ENCODE peak calls at places on chromosome 6, in nine cellular contexts. One of them, this sample, is unnamed.

GRCh38 chr6:170584954-170585498 is 589 bp upstream of the PDCD2 start:
- DNase-seq in RWPE1: peak
- DNase-seq in mesothelial cell of epicardium: no peak
- DNase-seq in H9: peak
- DNase-seq in choroid plexus epithelial cell: no peak
- DNase-seq in fibroblast of villous mesenchyme: no peak
- DNase-seq in transverse colon: peak
- DNase-seq in brain microvascular endothelial cell: no peak
- DNase-seq in upper lobe of right lung: no peak
- DNase-seq in this sample: peak

GRCh38 chr6:139515511-139515910 is 141.1 kb upstream of the CITED2 start:
- DNase-seq in transverse colon: no peak
- DNase-seq in fibroblast of villous mesenchyme: peak
- DNase-seq in upper lobe of right lung: no peak
- DNase-seq in mesothelial cell of epicardium: no peak
- DNase-seq in choroid plexus epithelial cell: peak
- DNase-seq in H9: no peak
- DNase-seq in RWPE1: no peak
- DNase-seq in brain microvascular endothelial cell: peak
- DNase-seq in this sample: no peak

GRCh38 chr6:153003294-153003645 is 761 bp upstream of the MTRF1L start:
- DNase-seq in mesothelial cell of epicardium: no peak
- DNase-seq in transverse colon: no peak
- DNase-seq in RWPE1: no peak
- DNase-seq in upper lobe of right lung: no peak
- DNase-seq in H9: no peak
- DNase-seq in brain microvascular endothelial cell: no peak
- DNase-seq in choroid plexus epithelial cell: peak
- DNase-seq in fibroblast of villous mesenchyme: no peak
- DNase-seq in this sample: no peak

GRCh38 chr6:159654483-159655098 is 38.5 kb downstream of the SOD2 start:
- DNase-seq in upper lobe of right lung: no peak
- DNase-seq in fibroblast of villous mesenchyme: peak
- DNase-seq in brain microvascular endothelial cell: no peak
- DNase-seq in choroid plexus epithelial cell: peak
- DNase-seq in H9: no peak
- DNase-seq in mesothelial cell of epicardium: no peak
- DNase-seq in RWPE1: peak
- DNase-seq in transverse colon: no peak
- DNase-seq in this sample: peak

GRCh38 chr6:24599179-24599578 is 46.8 kb downstream of the KIAA0319 start:
- DNase-seq in H9: no peak
- DNase-seq in upper lobe of right lung: no peak
- DNase-seq in RWPE1: no peak
- DNase-seq in mesothelial cell of epicardium: no peak
- DNase-seq in brain microvascular endothelial cell: no peak
- DNase-seq in fibroblast of villous mesenchyme: no peak
- DNase-seq in transverse colon: no peak
- DNase-seq in choroid plexus epithelial cell: no peak
- DNase-seq in this sample: no peak

GRCh38 chr6:54204921-54205511 is 93.8 kb downstream of the MLIP start:
- DNase-seq in choroid plexus epithelial cell: no peak
- DNase-seq in upper lobe of right lung: no peak
- DNase-seq in H9: no peak
- DNase-seq in transverse colon: no peak
- DNase-seq in mesothelial cell of epicardium: no peak
- DNase-seq in RWPE1: no peak
- DNase-seq in brain microvascular endothelial cell: no peak
- DNase-seq in fibroblast of villous mesenchyme: no peak
- DNase-seq in this sample: no peak

GRCh38 chr6:75609639-75610590 is 8.2 kb downstream of the SENP6 start:
- DNase-seq in H9: no peak
- DNase-seq in upper lobe of right lung: no peak
- DNase-seq in transverse colon: no peak
- DNase-seq in brain microvascular endothelial cell: no peak
- DNase-seq in fibroblast of villous mesenchyme: no peak
- DNase-seq in choroid plexus epithelial cell: no peak
- DNase-seq in RWPE1: no peak
- DNase-seq in mesothelial cell of epicardium: no peak
- DNase-seq in this sample: no peak

GRCh38 chr6:33628401-33628964 is 7.4 kb downstream of the ITPR3 start:
- DNase-seq in fibroblast of villous mesenchyme: no peak
- DNase-seq in transverse colon: peak
- DNase-seq in H9: no peak
- DNase-seq in choroid plexus epithelial cell: no peak
- DNase-seq in mesothelial cell of epicardium: no peak
- DNase-seq in brain microvascular endothelial cell: no peak
- DNase-seq in RWPE1: no peak
- DNase-seq in upper lobe of right lung: no peak
- DNase-seq in this sample: no peak

GRCh38 chr6:109466212-109466923 is 10.8 kb upstream of the MICAL1 start:
- DNase-seq in choroid plexus epithelial cell: no peak
- DNase-seq in transverse colon: no peak
- DNase-seq in H9: no peak
- DNase-seq in fibroblast of villous mesenchyme: no peak
- DNase-seq in RWPE1: no peak
- DNase-seq in mesothelial cell of epicardium: no peak
- DNase-seq in brain microvascular endothelial cell: no peak
- DNase-seq in upper lobe of right lung: no peak
- DNase-seq in this sample: no peak

GRCh38 chr6:1054653-1055014 is 257.3 kb upstream of the FOXQ1 start:
- DNase-seq in fibroblast of villous mesenchyme: no peak
- DNase-seq in H9: no peak
- DNase-seq in brain microvascular endothelial cell: no peak
- DNase-seq in mesothelial cell of epicardium: no peak
- DNase-seq in RWPE1: no peak
- DNase-seq in transverse colon: no peak
- DNase-seq in upper lobe of right lung: no peak
- DNase-seq in choroid plexus epithelial cell: no peak
- DNase-seq in this sample: no peak

GRCh38 chr6:18207438-18207837 is 52.2 kb downstream of the KDM1B start:
- DNase-seq in mesothelial cell of epicardium: no peak
- DNase-seq in H9: no peak
- DNase-seq in fibroblast of villous mesenchyme: no peak
- DNase-seq in RWPE1: no peak
- DNase-seq in upper lobe of right lung: no peak
- DNase-seq in brain microvascular endothelial cell: no peak
- DNase-seq in transverse colon: no peak
- DNase-seq in choroid plexus epithelial cell: no peak
- DNase-seq in this sample: no peak

GRCh38 chr6:1780468-1780867 is 170.8 kb downstream of the FOXC1 start:
- DNase-seq in RWPE1: no peak
- DNase-seq in mesothelial cell of epicardium: no peak
- DNase-seq in upper lobe of right lung: no peak
- DNase-seq in brain microvascular endothelial cell: no peak
- DNase-seq in fibroblast of villous mesenchyme: no peak
- DNase-seq in transverse colon: no peak
- DNase-seq in choroid plexus epithelial cell: no peak
- DNase-seq in H9: no peak
- DNase-seq in this sample: no peak

DNA sequence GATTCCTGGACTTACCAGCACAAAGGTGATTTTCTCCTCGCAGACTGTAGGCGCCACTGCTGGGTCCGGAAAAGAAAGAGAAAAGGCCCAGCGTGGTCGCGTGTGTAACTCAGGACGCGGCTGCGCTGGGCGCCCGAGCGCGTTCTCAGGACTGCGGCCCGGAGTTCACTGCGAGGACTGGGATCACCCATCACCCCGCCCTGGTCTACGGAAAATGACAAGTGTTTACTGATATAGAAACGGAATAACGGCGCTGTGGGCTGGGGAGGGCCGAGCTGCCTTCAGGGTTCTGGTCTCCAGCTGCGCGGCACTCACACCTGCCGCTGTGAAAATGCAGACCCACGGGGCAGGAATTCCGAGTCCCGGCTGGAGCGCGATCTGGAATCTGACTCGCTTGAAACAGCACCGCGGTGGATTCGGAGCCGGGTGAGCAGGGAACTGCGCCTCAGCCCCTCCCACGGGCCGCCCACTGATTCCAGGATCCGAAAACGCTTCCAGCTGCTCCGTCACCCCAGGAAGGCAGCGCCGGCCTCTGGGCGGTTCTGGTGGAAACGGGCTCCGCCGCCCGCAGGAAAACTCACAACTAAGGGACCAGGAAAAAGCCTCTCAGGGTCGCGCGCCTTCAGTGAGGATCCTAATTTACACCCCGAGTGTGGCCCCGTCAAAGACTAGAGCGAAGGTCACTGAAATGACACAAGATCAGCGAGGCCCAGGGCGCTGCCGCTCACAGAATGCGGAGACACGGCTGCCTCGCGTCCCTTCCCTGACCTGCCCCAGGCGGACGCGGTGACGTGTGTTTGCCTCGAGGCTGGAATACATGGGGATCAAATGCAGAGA is 34.5 kb downstream of the HLA-A start:
- DNase-seq in H9: peak
- DNase-seq in transverse colon: peak
- DNase-seq in fibroblast of villous mesenchyme: peak
- DNase-seq in mesothelial cell of epicardium: no peak
- DNase-seq in upper lobe of right lung: peak
- DNase-seq in brain microvascular endothelial cell: peak
- DNase-seq in choroid plexus epithelial cell: peak
- DNase-seq in RWPE1: peak
- DNase-seq in this sample: peak
- TF ChIP-seq CTCF in H9: no peak
- TF ChIP-seq CTCF in transverse colon: no peak
- TF ChIP-seq CTCF in fibroblast of villous mesenchyme: peak
- TF ChIP-seq CTCF in mesothelial cell of epicardium: no peak
- TF ChIP-seq CTCF in upper lobe of right lung: peak
- TF ChIP-seq CTCF in brain microvascular endothelial cell: peak
- TF ChIP-seq CTCF in choroid plexus epithelial cell: peak
- TF ChIP-seq CTCF in RWPE1: peak
- TF ChIP-seq CTCF in this sample: no peak

GRCh38 chr6:127458190-127458589 is 999 bp downstream of the KIAA0408 start:
- DNase-seq in mesothelial cell of epicardium: no peak
- DNase-seq in upper lobe of right lung: no peak
- DNase-seq in transverse colon: no peak
- DNase-seq in RWPE1: no peak
- DNase-seq in H9: no peak
- DNase-seq in fibroblast of villous mesenchyme: no peak
- DNase-seq in brain microvascular endothelial cell: no peak
- DNase-seq in choroid plexus epithelial cell: peak
- DNase-seq in this sample: no peak
- TF ChIP-seq CTCF in mesothelial cell of epicardium: no peak
- TF ChIP-seq CTCF in upper lobe of right lung: no peak
- TF ChIP-seq CTCF in transverse colon: no peak
- TF ChIP-seq CTCF in RWPE1: no peak
- TF ChIP-seq CTCF in H9: no peak
- TF ChIP-seq CTCF in fibroblast of villous mesenchyme: no peak
- TF ChIP-seq CTCF in brain microvascular endothelial cell: no peak
- TF ChIP-seq CTCF in choroid plexus epithelial cell: no peak
- TF ChIP-seq CTCF in this sample: no peak

GRCh38 chr6:150897400-150897943 is 32.0 kb downstream of the MTHFD1L start:
- DNase-seq in transverse colon: no peak
- DNase-seq in fibroblast of villous mesenchyme: no peak
- DNase-seq in brain microvascular endothelial cell: no peak
- DNase-seq in choroid plexus epithelial cell: no peak
- DNase-seq in RWPE1: no peak
- DNase-seq in upper lobe of right lung: no peak
- DNase-seq in mesothelial cell of epicardium: no peak
- DNase-seq in H9: no peak
- DNase-seq in this sample: no peak

GRCh38 chr6:150899231-150899630 is 33.7 kb downstream of the MTHFD1L start:
- DNase-seq in choroid plexus epithelial cell: no peak
- DNase-seq in transverse colon: no peak
- DNase-seq in mesothelial cell of epicardium: no peak
- DNase-seq in RWPE1: no peak
- DNase-seq in brain microvascular endothelial cell: no peak
- DNase-seq in upper lobe of right lung: no peak
- DNase-seq in H9: no peak
- DNase-seq in fibroblast of villous mesenchyme: no peak
- DNase-seq in this sample: no peak

GRCh38 chr6:150898390-150899170 is 33.1 kb downstream of the MTHFD1L start:
- DNase-seq in transverse colon: no peak
- DNase-seq in mesothelial cell of epicardium: no peak
- DNase-seq in fibroblast of villous mesenchyme: peak
- DNase-seq in RWPE1: no peak
- DNase-seq in upper lobe of right lung: no peak
- DNase-seq in H9: no peak
- DNase-seq in choroid plexus epithelial cell: peak
- DNase-seq in brain microvascular endothelial cell: peak
- DNase-seq in this sample: no peak

GRCh38 chr6:150902142-150902800 is 36.8 kb downstream of the MTHFD1L start:
- DNase-seq in transverse colon: no peak
- DNase-seq in mesothelial cell of epicardium: no peak
- DNase-seq in RWPE1: no peak
- DNase-seq in H9: no peak
- DNase-seq in choroid plexus epithelial cell: peak
- DNase-seq in upper lobe of right lung: no peak
- DNase-seq in brain microvascular endothelial cell: no peak
- DNase-seq in fibroblast of villous mesenchyme: peak
- DNase-seq in this sample: no peak

DNA sequence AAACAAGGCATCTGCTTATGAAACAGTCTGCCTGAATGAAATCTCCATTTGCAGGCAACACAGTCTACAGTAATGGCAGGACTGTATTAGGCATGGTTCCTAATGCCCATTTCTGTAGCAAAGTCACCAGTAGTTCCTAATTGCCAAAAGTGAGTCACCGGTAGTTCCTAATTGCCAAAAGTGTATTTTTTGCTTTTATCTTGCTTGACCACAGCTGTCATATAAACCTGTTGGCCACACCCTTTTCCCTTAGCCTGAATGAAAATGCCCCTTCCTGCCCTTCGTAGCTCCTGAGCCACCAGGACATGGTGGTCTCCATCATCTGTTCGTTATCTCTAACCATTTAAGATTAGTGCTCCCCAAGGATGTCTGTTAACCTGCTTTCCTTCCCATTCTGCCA is 34.5 kb downstream of the MTHFD1L start:
- DNase-seq in H9: no peak
- DNase-seq in brain microvascular endothelial cell: no peak
- DNase-seq in choroid plexus epithelial cell: no peak
- DNase-seq in transverse colon: no peak
- DNase-seq in upper lobe of right lung: no peak
- DNase-seq in RWPE1: no peak
- DNase-seq in mesothelial cell of epicardium: no peak
- DNase-seq in fibroblast of villous mesenchyme: no peak
- DNase-seq in this sample: no peak
- TF ChIP-seq CTCF in H9: no peak
- TF ChIP-seq CTCF in brain microvascular endothelial cell: no peak
- TF ChIP-seq CTCF in choroid plexus epithelial cell: no peak
- TF ChIP-seq CTCF in transverse colon: no peak
- TF ChIP-seq CTCF in upper lobe of right lung: no peak
- TF ChIP-seq CTCF in RWPE1: no peak
- TF ChIP-seq CTCF in mesothelial cell of epicardium: no peak
- TF ChIP-seq CTCF in fibroblast of villous mesenchyme: no peak
- TF ChIP-seq CTCF in this sample: no peak

DNA sequence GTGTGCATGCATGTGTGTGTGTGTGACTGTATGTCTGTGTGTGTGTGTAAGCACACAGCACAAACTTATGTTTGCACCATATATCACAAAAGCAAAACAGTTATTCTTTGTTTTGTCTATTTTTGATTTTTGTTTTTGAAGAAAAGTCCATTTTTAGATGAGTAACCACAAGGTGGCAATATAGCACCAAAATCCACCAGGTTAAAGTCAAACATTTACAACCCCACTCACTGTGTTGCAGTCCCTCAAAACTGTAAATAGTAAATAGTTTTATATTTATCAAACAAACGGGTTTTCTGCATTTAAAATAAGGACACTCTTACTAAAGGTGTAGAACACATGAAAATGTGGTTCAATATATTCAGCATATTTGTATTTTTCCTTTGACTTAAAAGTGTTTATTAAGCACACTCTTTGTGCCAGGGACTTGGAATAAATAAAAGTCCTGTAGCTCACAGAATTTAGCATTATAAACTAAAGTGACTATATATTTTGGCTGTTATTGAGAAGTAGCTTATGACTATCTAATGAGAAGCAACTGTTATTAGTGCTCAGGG is 118.5 kb downstream of the GFRAL start:
- DNase-seq in brain microvascular endothelial cell: peak
- DNase-seq in fibroblast of villous mesenchyme: peak
- DNase-seq in transverse colon: no peak
- DNase-seq in mesothelial cell of epicardium: no peak
- DNase-seq in H9: no peak
- DNase-seq in RWPE1: peak
- DNase-seq in upper lobe of right lung: no peak
- DNase-seq in choroid plexus epithelial cell: peak
- DNase-seq in this sample: peak
- TF ChIP-seq CTCF in brain microvascular endothelial cell: no peak
- TF ChIP-seq CTCF in fibroblast of villous mesenchyme: peak
- TF ChIP-seq CTCF in transverse colon: peak
- TF ChIP-seq CTCF in mesothelial cell of epicardium: peak
- TF ChIP-seq CTCF in H9: peak
- TF ChIP-seq CTCF in RWPE1: peak
- TF ChIP-seq CTCF in upper lobe of right lung: peak
- TF ChIP-seq CTCF in choroid plexus epithelial cell: peak
- TF ChIP-seq CTCF in this sample: peak